ENCODE peak calls at places on chromosomes 2 and 18, in seven cellular contexts. C is kidney epithelial cell; N is Karpas-422; Y is fibroblast of lung; R is left lung; O is CD8-positive, alpha-beta T cell; P is hepatocyte. L is an unnamed sample. For H3K27me3, the result is how much of the 10 kb centered on the place peaks cover.

GRCh38 chr2:47888581-47889280 is 17.6 kb downstream of the FBXO11 start:
- DNase-seq in N (no peak), Y (peak), C (no peak), O (peak), P (no peak), R (no peak), L (no peak)

GRCh38 chr18:49812321-49813070 is 837 bp downstream of the ACAA2 start:
- DNase-seq in C (no peak), O (no peak), Y (no peak), P (no peak), R (no peak), N (peak), L (no peak)

GRCh38 chr2:201242562-201243277 is 17.6 kb upstream of the CASP8 start:
- DNase-seq in O (no peak), R (no peak), N (no peak), P (no peak), C (no peak), Y (no peak), L (no peak)

GRCh38 chr18:76821875-76822509 is 365 bp upstream of the ZNF236 start:
- DNase-seq in O (peak), N (peak), P (peak), R (peak), C (no peak), Y (peak), L (peak)

GRCh38 chr18:55275042-55275897 is 312.7 kb downstream of the TCF4 start:
- DNase-seq in O (no peak), R (no peak), P (no peak), N (peak), Y (peak), C (no peak), L (peak)

GRCh38 chr2:39107156-39107555 is 13.7 kb downstream of the SOS1 start:
- DNase-seq in N (no peak), Y (peak), P (peak), O (no peak), C (no peak), R (no peak), L (no peak)

GRCh38 chr2:128645631-128646030 is 327.0 kb upstream of the HS6ST1 start:
- DNase-seq in R (no peak), O (no peak), P (no peak), Y (no peak), N (no peak), C (no peak), L (no peak)

GRCh38 chr18:52667388-52667787 is 327.4 kb downstream of the DCC start:
- DNase-seq in Y (no peak), P (no peak), C (no peak), N (no peak), R (no peak), O (no peak), L (no peak)

GRCh38 chr2:159612255-159612901 is 4.0 kb downstream of the BAZ2B start:
- DNase-seq in P (no peak), N (no peak), Y (peak), R (no peak), O (no peak), C (no peak), L (no peak)

GRCh38 chr2:191404568-191404991 is 159.4 kb downstream of the MYO1B start:
- DNase-seq in C (no peak), Y (no peak), N (no peak), P (no peak), O (no peak), R (no peak), L (no peak)

GRCh38 chr2:138777996-138778395 is 2.2 kb downstream of the NXPH2 start:
- DNase-seq in Y (no peak), N (no peak), O (no peak), R (no peak), P (peak), C (peak), L (no peak)

GRCh38 chr2:138780451-138780880 is 276 bp upstream of the NXPH2 start:
- DNase-seq in R (peak), N (no peak), Y (no peak), P (peak), C (no peak), O (no peak), L (no peak)

GRCh38 chr2:138779451-138780440 is at the start of gene NXPH2:
- DNase-seq in C (no peak), O (no peak), N (no peak), P (peak), Y (peak), R (peak), L (no peak)

GRCh38 chr2:138782378-138782777 is 2.2 kb upstream of the NXPH2 start:
- DNase-seq in N (no peak), C (no peak), P (no peak), Y (no peak), O (no peak), R (no peak), L (no peak)

DNA sequence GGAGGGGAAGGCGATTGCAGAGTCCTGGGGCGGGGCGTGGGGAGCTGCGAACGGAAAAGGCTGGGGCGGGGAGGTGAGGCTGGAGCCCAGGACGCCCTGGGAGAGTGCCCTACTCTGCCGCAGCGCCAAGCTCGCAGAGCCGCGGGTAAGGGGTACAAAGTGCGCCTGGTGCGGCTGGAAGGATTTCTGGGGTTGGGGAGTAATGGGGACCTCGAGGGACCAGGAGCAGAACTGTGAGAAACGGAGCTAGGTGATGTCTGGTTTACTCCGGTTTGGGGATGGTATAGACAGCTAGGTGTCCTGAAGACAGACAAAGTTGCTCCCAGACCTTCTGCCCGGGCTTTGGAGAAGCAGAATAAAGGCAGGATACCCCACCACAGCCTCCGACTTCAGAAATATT is 718 bp upstream of the NXPH2 start:
- DNase-seq in Y (no peak), O (no peak), R (peak), P (no peak), C (no peak), N (no peak), L (no peak)
- H3K27me3 ChIP-seq in Y (under half), O (under half), R (half or more), P (under half), C (under half), N (under half), L (half or more)

DNA sequence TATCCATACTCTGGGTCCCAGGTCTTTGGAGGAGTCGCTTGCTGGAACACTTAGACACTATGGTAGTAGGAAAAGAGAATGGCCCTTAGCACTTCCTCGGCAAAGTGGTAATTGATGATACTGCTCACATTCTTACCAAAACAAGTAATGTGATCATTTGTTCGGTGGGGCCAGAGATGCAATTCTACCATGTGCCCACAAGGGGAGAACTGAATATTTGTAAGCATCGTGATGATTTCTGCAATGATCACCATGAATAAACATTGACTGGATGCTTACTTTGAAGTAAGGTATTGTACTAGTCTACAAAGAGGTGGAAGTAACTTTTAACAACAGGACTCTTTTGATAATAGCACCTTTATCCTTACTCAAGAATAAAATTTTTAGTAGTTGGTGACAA is 109.7 kb downstream of the CD8B2 start:
- DNase-seq in N (peak), R (no peak), P (no peak), O (no peak), C (no peak), Y (no peak), L (no peak)
- H3K27me3 ChIP-seq in N (under half), R (under half), P (under half), O (under half), C (under half), Y (under half), L (under half)

DNA sequence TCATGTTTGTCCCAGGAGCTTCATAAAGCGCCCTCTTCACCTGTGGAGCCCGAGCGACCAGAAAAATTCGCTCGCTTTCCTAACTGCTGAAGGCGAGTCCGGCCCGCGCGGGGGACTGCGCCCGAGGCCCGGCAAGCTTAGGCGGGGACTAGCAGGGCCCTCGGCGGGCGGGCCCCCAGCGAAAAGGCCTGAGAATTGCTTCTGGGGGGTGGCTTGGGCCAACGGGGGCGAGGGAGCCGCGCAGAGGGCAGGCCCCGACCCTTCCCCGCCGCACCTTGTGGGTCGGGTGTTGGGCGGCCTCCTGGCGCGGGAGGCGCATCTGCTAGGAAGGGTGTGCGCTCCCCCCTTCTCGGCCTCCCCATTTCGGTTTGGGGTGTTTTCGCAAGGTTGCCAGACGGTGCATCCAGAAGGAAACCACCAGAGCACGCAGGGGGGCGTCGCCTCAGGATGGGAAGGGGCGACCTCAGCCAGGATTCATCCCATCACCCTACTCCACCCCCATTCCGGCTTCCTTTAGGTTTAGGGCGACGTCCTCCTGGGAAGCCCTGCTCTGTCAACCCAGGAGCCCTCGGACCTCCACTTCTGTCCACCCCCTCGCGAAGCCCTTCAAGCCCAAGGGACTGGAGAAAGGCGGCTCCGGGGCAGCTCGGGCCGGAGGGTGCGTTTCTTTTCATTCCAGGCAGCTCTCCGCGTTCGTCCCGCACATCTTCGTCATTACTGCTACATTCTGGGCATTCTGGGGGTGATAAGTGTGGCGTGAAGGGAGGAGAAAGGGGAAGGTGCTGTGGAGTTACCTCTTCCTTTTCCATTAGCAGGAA is 9.1 kb downstream of the SP9 start:
- DNase-seq in C (no peak), P (no peak), O (no peak), R (peak), N (no peak), Y (no peak), L (no peak)
- H3K27me3 ChIP-seq in C (half or more), P (half or more), O (half or more), R (half or more), N (under half), Y (half or more), L (half or more)

DNA sequence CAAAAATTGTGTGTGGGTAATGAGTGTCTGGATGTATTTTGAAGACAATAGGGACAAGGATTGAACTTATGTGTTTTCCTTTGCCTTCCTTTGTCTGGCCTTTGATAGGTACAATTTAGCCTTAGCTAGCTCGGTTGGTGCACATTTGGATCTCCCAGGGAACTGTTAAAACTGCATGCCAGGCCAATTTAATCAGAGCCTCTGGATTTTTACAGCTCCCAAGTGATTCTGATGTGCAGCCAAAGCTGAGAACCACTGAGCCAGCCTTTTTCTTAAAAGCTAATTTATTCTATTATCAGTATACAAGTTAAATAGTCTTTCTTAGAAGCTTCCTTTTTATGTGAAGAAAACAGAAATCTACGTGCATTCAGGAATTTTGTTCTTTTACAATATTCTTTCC is 25.0 kb downstream of the PLEK start:
- DNase-seq in O (no peak), R (no peak), P (no peak), N (no peak), C (no peak), Y (no peak), L (no peak)
- H3K27me3 ChIP-seq in O (under half), R (under half), P (under half), N (under half), C (under half), Y (under half), L (under half)

GRCh38 chr18:75159238-75159518 is 49.8 kb downstream of the PTGR3 start:
- DNase-seq in R (no peak), N (no peak), P (no peak), O (no peak), Y (no peak), C (no peak), L (no peak)
- H3K27me3 ChIP-seq in R (under half), N (under half), P (under half), O (under half), Y (under half), C (under half), L (under half)

GRCh38 chr2:10139536-10139935 is 17.0 kb downstream of the RRM2 start:
- DNase-seq in N (no peak), R (no peak), O (no peak), C (no peak), P (no peak), Y (no peak), L (no peak)
- H3K27me3 ChIP-seq in N (under half), R (under half), O (under half), C (under half), P (under half), Y (under half), L (under half)